ENCODE peak calls at places on chromosomes 2 and 18, in seven cellular contexts. K, H, P, M, E, G and Q are unnamed samples.

GRCh38 chr2:73986085-73986680 is 1.5 kb downstream of the TET3 start:
- DNase-seq in K (no peak), H (no peak), P (no peak), M (no peak), E (no peak), G (no peak), Q (peak; percentile 26)

GRCh38 chr2:54106631-54107454 is 8.6 kb upstream of the ACYP2 start:
- DNase-seq in K (no peak), H (no peak), P (peak; percentile 80), M (no peak), E (peak; percentile 38), G (peak; percentile 64), Q (no peak)

GRCh38 chr2:171272039-171272438 is 111.3 kb upstream of the TLK1 start:
- DNase-seq in K (no peak), H (no peak), P (peak; percentile 92), M (no peak), E (peak; percentile 17), G (peak; percentile 85), Q (no peak)

GRCh38 chr2:69397234-69397633 is 10.2 kb upstream of the GFPT1 start:
- DNase-seq in K (no peak), H (no peak), P (no peak), M (no peak), E (no peak), G (no peak), Q (no peak)

GRCh38 chr18:55557211-55557610 is 30.8 kb downstream of the TCF4 start:
- DNase-seq in K (no peak), H (no peak), P (no peak), M (no peak), E (no peak), G (no peak), Q (no peak)

GRCh38 chr18:68177807-68178702 is 536.9 kb downstream of the TMX3 start:
- DNase-seq in K (no peak), H (no peak), P (peak; percentile 94), M (no peak), E (no peak), G (peak; percentile 92), Q (no peak)

GRCh38 chr2:241312082-241312481 is 3.4 kb downstream of the HDLBP start:
- DNase-seq in K (no peak), H (no peak), P (peak; percentile 81), M (no peak), E (no peak), G (peak; percentile 59), Q (no peak)

GRCh38 chr18:70781860-70782453 is 493.1 kb downstream of the SOCS6 start:
- DNase-seq in K (no peak), H (no peak), P (peak; percentile 57), M (no peak), E (peak; percentile 52), G (no peak), Q (peak; percentile 1)

GRCh38 chr2:130826821-130827501 is 9.8 kb upstream of the ARHGEF4 start:
- DNase-seq in K (no peak), H (no peak), P (no peak), M (peak; percentile 60), E (no peak), G (no peak), Q (no peak)

GRCh38 chr2:158667567-158667966 is 127.5 kb upstream of the DAPL1 start:
- DNase-seq in K (no peak), H (no peak), P (peak; percentile 70), M (no peak), E (no peak), G (peak; percentile 16), Q (no peak)

GRCh38 chr2:33441235-33441810 is 35.1 kb upstream of the RASGRP3 start:
- DNase-seq in K (peak; percentile 82), H (peak; percentile 71), P (peak; percentile 84), M (no peak), E (peak; percentile 26), G (peak; percentile 73), Q (no peak)

GRCh38 chr2:150977296-150977695 is 284.4 kb downstream of the RBM43 start:
- DNase-seq in K (no peak), H (no peak), P (no peak), M (no peak), E (no peak), G (no peak), Q (no peak)

GRCh38 chr2:45494275-45494977 is 116.6 kb downstream of the SRBD1 start:
- DNase-seq in K (no peak), H (no peak), P (peak; percentile 81), M (no peak), E (peak; percentile 21), G (peak; percentile 63), Q (no peak)

GRCh38 chr2:72109904-72110303 is 37.8 kb downstream of the CYP26B1 start:
- DNase-seq in K (no peak), H (peak; percentile 22), P (no peak), M (no peak), E (peak; percentile 7), G (no peak), Q (no peak)

GRCh38 chr2:127078691-127079270 is 28.2 kb downstream of the BIN1 start:
- DNase-seq in K (no peak), H (no peak), P (no peak), M (no peak), E (no peak), G (no peak), Q (no peak)

GRCh38 chr18:48777026-48777736 is 173.6 kb downstream of the SMAD7 start:
- DNase-seq in K (peak; percentile 82), H (peak; percentile 77), P (peak; percentile 61), M (peak; percentile 85), E (peak; percentile 59), G (peak; percentile 81), Q (peak; percentile 62)

GRCh38 chr2:241036397-241036963 is 38.1 kb downstream of the SNED1 start:
- DNase-seq in K (peak; percentile 68), H (peak; percentile 61), P (no peak), M (peak; percentile 86), E (peak; percentile 28), G (peak; percentile 6), Q (peak; percentile 72)

GRCh38 chr2:8475349-8476045 is 206.4 kb upstream of the ID2 start:
- DNase-seq in K (peak; percentile 16), H (peak; percentile 44), P (no peak), M (no peak), E (peak; percentile 59), G (no peak), Q (no peak)

GRCh38 chr2:238117199-238118154 is 17.3 kb downstream of the ESPNL start:
- DNase-seq in K (no peak), H (no peak), P (peak; percentile 73), M (peak; percentile 59), E (no peak), G (peak; percentile 31), Q (no peak)

GRCh38 chr2:191165190-191165643 is 14.4 kb upstream of the STAT4 start:
- DNase-seq in K (no peak), H (no peak), P (peak; percentile 77), M (no peak), E (no peak), G (peak; percentile 70), Q (no peak)

GRCh38 chr2:54473876-54474275 is 17.7 kb downstream of the SPTBN1 start:
- DNase-seq in K (no peak), H (no peak), P (no peak), M (no peak), E (no peak), G (no peak), Q (no peak)

DNA sequence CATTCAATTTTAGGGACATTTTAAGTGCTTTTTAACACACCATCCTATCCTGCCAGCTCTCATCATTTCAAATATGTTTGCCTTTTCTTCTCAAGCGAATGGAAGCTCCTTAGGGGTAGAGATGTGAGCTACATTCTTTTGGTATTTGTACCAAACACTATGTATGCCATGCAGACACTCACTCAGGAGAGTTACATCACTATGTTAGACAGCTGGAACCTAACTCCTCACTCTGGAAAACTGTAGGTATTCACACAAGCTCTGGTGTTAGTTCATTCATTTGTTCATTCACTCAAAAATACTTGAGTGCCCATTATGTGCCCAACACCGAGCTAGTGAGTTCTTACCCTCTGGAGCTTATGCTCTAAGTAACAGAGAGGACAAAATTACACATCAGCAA is 26.4 kb upstream of the RNU4ATAC start:
- DNase-seq in K (no peak), H (no peak), P (no peak), M (no peak), E (no peak), G (no peak), Q (no peak)
- H3K36me3 ChIP-seq in K (peaks cover 11% of the 10 kb centered on the region), H (no peaks in the 10 kb centered on the region), P (peaks cover 3% of the 10 kb centered on the region), M (peaks cover 17% of the 10 kb centered on the region), E (no peaks in the 10 kb centered on the region), G (peaks cover 19% of the 10 kb centered on the region), Q (peaks cover 12% of the 10 kb centered on the region)

GRCh38 chr2:3778016-3778415 is 74.6 kb downstream of the DCDC2C start:
- DNase-seq in K (no peak), H (no peak), P (no peak), M (no peak), E (no peak), G (no peak), Q (no peak)

GRCh38 chr2:3776311-3776710 is 72.9 kb downstream of the DCDC2C start:
- DNase-seq in K (no peak), H (no peak), P (no peak), M (no peak), E (no peak), G (no peak), Q (no peak)

GRCh38 chr2:3778841-3779505 is 75.6 kb downstream of the DCDC2C start:
- DNase-seq in K (no peak), H (no peak), P (no peak), M (no peak), E (no peak), G (no peak), Q (no peak)

GRCh38 chr2:3780477-3781402 is 77.4 kb downstream of the DCDC2C start:
- DNase-seq in K (no peak), H (no peak), P (peak; percentile 57), M (no peak), E (peak; percentile 36), G (peak; percentile 1), Q (no peak)

DNA sequence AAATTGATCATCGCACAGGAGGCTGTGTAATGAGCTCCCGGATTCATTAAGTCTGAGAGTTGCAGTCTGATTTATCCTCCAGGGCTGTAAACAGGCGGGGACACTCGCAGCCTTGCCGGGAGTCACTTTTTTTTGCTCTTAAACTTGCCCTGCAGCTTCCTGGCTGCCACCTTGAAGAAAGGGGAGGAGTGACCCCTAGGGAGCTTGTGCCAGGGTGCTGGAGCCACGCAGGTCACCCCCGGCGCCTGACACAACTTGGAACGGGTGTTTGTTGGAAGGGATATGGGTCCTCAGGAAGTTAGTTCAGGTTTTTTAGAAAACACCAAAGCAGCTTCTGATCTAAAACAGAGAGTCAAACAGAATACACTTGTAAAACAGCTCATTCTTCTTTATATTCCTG is 76.3 kb downstream of the DCDC2C start:
- DNase-seq in K (no peak), H (no peak), P (no peak), M (no peak), E (no peak), G (no peak), Q (no peak)
- H3K27ac ChIP-seq in K (no peak overlapping the region), H (no peak overlapping the region), P (no peak overlapping the region), M (no peak overlapping the region), E (no peak overlapping the region), G (no peak overlapping the region), Q (no peak overlapping the region)

GRCh38 chr2:175981546-175981945 is 20.5 kb downstream of the LNPK start:
- DNase-seq in K (no peak), H (no peak), P (no peak), M (no peak), E (no peak), G (no peak), Q (no peak)

GRCh38 chr2:175973373-175973772 is 28.7 kb downstream of the LNPK start:
- DNase-seq in K (no peak), H (no peak), P (no peak), M (no peak), E (no peak), G (no peak), Q (no peak)

GRCh38 chr2:175976758-175977157 is 25.3 kb downstream of the LNPK start:
- DNase-seq in K (no peak), H (no peak), P (peak; percentile 17), M (no peak), E (no peak), G (peak; percentile 26), Q (no peak)
- H3K36me3 ChIP-seq in K (peaks cover 16% of the 10 kb centered on the region), H (no peaks in the 10 kb centered on the region), P (peaks cover 28% of the 10 kb centered on the region), M (no peaks in the 10 kb centered on the region), E (no peaks in the 10 kb centered on the region), G (peaks cover 48% of the 10 kb centered on the region), Q (no peaks in the 10 kb centered on the region)

GRCh38 chr2:118044103-118044716 is 30.3 kb upstream of the CCDC93 start:
- DNase-seq in K (no peak), H (no peak), P (peak; percentile 5), M (no peak), E (no peak), G (no peak), Q (no peak)
- H3K27ac ChIP-seq in K (no peak overlapping the region), H (no peak overlapping the region), P (no peak overlapping the region), M (no peak overlapping the region), E (no peak overlapping the region), G (no peak overlapping the region), Q (no peak overlapping the region)